ENCODE peak calls at places on chromosomes 6 and 20, in four cellular contexts. One of them, this sample, is unnamed.

GRCh38 chr6:8172510-8172909 is 70.2 kb upstream of the EEF1E1 start:
- DNase-seq in PC-3: no peak
- DNase-seq in gastrocnemius medialis: no peak
- DNase-seq in fibroblast of lung: no peak
- DNase-seq in this sample: no peak

GRCh38 chr6:24755284-24755683 is 19.5 kb upstream of the GMNN start:
- DNase-seq in PC-3: no peak
- DNase-seq in gastrocnemius medialis: no peak
- DNase-seq in fibroblast of lung: no peak
- DNase-seq in this sample: no peak

GRCh38 chr20:10609276-10609675 is 64.5 kb downstream of the JAG1 start:
- DNase-seq in PC-3: no peak
- DNase-seq in gastrocnemius medialis: peak; percentile 51
- DNase-seq in fibroblast of lung: peak; percentile 75
- DNase-seq in this sample: no peak

GRCh38 chr6:155913816-155914215 is 458.2 kb upstream of the NOX3 start:
- DNase-seq in PC-3: no peak
- DNase-seq in gastrocnemius medialis: no peak
- DNase-seq in fibroblast of lung: no peak
- DNase-seq in this sample: no peak

GRCh38 chr6:67914419-67914818 is 720.7 kb upstream of the ADGRB3 start:
- DNase-seq in PC-3: no peak
- DNase-seq in gastrocnemius medialis: no peak
- DNase-seq in fibroblast of lung: peak; percentile 5
- DNase-seq in this sample: no peak

GRCh38 chr6:36956111-36956820 is 1.7 kb downstream of the PI16 start:
- DNase-seq in PC-3: peak; percentile 81
- DNase-seq in gastrocnemius medialis: no peak
- DNase-seq in fibroblast of lung: no peak
- DNase-seq in this sample: peak; percentile 51

GRCh38 chr20:58547527-58548475 is 32.6 kb upstream of the APCDD1L start:
- DNase-seq in PC-3: peak; percentile 63
- DNase-seq in gastrocnemius medialis: no peak
- DNase-seq in fibroblast of lung: peak; percentile 89
- DNase-seq in this sample: peak; percentile 43

GRCh38 chr6:169253745-169254238 is at the start of gene THBS2:
- DNase-seq in PC-3: no peak
- DNase-seq in gastrocnemius medialis: no peak
- DNase-seq in fibroblast of lung: peak; percentile 97
- DNase-seq in this sample: peak; percentile 46

GRCh38 chr6:89270951-89271721 is 44.0 kb downstream of the GABRR2 start:
- DNase-seq in PC-3: no peak
- DNase-seq in gastrocnemius medialis: no peak
- DNase-seq in fibroblast of lung: no peak
- DNase-seq in this sample: no peak

GRCh38 chr6:16471222-16471784 is 232.9 kb downstream of the GMPR start:
- DNase-seq in PC-3: no peak
- DNase-seq in gastrocnemius medialis: no peak
- DNase-seq in fibroblast of lung: peak; percentile 43
- DNase-seq in this sample: no peak

GRCh38 chr20:2130668-2131067 is 29.0 kb downstream of the STK35 start:
- DNase-seq in PC-3: no peak
- DNase-seq in gastrocnemius medialis: no peak
- DNase-seq in fibroblast of lung: peak; percentile 24
- DNase-seq in this sample: no peak

GRCh38 chr6:6395581-6396197 is 75.2 kb upstream of the F13A1 start:
- DNase-seq in PC-3: no peak
- DNase-seq in gastrocnemius medialis: no peak
- DNase-seq in fibroblast of lung: no peak
- DNase-seq in this sample: no peak

GRCh38 chr6:113560908-113561307 is 296.2 kb upstream of the MARCKS start:
- DNase-seq in PC-3: peak; percentile 81
- DNase-seq in gastrocnemius medialis: no peak
- DNase-seq in fibroblast of lung: peak; percentile 94
- DNase-seq in this sample: peak; percentile 49

GRCh38 chr6:101195581-101195980 is 197.9 kb upstream of the GRIK2 start:
- DNase-seq in PC-3: peak; percentile 4
- DNase-seq in gastrocnemius medialis: no peak
- DNase-seq in fibroblast of lung: peak; percentile 35
- DNase-seq in this sample: no peak

GRCh38 chr6:87407896-87408720 is at the start of gene CFAP206:
- DNase-seq in PC-3: peak; percentile 71
- DNase-seq in gastrocnemius medialis: peak; percentile 58
- DNase-seq in fibroblast of lung: peak; percentile 79
- DNase-seq in this sample: peak; percentile 90

GRCh38 chr6:37630281-37630799 is 67.3 kb downstream of the MDGA1 start:
- DNase-seq in PC-3: peak; percentile 98
- DNase-seq in gastrocnemius medialis: peak; percentile 19
- DNase-seq in fibroblast of lung: peak; percentile 100
- DNase-seq in this sample: peak; percentile 95

GRCh38 chr6:132072271-132072670 is 121.1 kb upstream of the CCN2 start:
- DNase-seq in PC-3: no peak
- DNase-seq in gastrocnemius medialis: no peak
- DNase-seq in fibroblast of lung: no peak
- DNase-seq in this sample: no peak

GRCh38 chr20:49964964-49965780 is 17.6 kb upstream of the SNAI1 start:
- DNase-seq in PC-3: peak; percentile 69
- DNase-seq in gastrocnemius medialis: no peak
- DNase-seq in fibroblast of lung: peak; percentile 15
- DNase-seq in this sample: peak; percentile 60

GRCh38 chr6:45021652-45022051 is 306.5 kb upstream of the RUNX2 start:
- DNase-seq in PC-3: peak; percentile 27
- DNase-seq in gastrocnemius medialis: no peak
- DNase-seq in fibroblast of lung: peak; percentile 34
- DNase-seq in this sample: no peak

GRCh38 chr6:2911171-2911570 is 8.1 kb upstream of the SERPINB9 start:
- DNase-seq in PC-3: no peak
- DNase-seq in gastrocnemius medialis: no peak
- DNase-seq in fibroblast of lung: no peak
- DNase-seq in this sample: no peak

GRCh38 chr6:33627876-33628275 is 6.8 kb downstream of the ITPR3 start:
- DNase-seq in PC-3: no peak
- DNase-seq in gastrocnemius medialis: no peak
- DNase-seq in fibroblast of lung: no peak
- DNase-seq in this sample: no peak

GRCh38 chr6:93779086-93779858 is 359.9 kb upstream of the EPHA7 start:
- DNase-seq in PC-3: no peak
- DNase-seq in gastrocnemius medialis: no peak
- DNase-seq in fibroblast of lung: peak; percentile 34
- DNase-seq in this sample: no peak

GRCh38 chr6:22017272-22017671 is 279.6 kb downstream of the PRL start:
- DNase-seq in PC-3: no peak
- DNase-seq in gastrocnemius medialis: no peak
- DNase-seq in fibroblast of lung: no peak
- DNase-seq in this sample: no peak

DNA sequence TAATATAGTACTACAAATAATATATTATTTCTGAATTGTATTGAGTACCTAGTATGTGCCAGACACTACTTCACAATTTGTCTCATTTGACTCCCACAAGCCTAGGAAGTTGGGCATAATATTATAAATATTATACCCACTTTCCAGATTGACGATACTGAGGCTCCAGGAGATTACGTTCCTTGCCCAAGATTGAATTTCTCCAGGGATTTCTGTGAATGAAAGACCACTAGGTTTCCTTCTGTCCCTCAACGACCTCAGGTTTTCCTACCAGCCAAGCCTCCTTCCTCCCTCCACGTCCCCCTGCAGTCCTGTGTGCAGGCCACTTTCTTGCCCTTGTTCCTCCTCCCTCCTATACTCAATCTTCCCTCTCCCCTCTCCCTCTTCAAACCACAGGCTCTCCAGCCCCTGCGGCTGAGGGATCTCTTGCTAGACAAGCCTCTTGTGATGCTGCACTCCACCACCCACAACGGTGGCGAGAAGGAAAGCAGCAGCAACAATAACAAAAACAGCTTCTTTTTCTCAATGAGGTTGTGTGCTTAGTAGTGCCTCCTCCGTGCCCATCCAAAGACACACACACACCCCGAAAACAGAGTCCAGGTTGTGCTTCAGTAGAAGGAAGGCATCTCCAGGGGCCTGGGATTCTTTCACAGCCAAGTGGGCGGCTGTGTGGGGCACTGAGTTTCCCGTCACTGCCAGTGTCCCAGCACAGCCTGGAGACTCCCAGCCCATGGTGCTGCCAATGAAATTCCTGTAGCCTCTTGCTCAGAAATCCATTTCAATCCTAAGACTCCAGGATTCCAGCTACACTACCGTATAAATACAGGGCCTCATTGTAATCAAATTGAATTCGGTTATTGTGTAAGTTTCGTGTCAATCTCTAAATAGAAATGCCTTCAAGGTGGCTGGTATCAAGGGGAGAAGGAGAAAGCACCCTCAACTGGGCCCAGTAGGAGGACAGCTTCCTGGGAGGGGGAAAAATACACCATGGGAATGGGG is 94.4 kb downstream of the NCR2 start:
- DNase-seq in PC-3: no peak
- DNase-seq in gastrocnemius medialis: no peak
- DNase-seq in fibroblast of lung: peak; percentile 20
- DNase-seq in this sample: no peak
- H3K27ac ChIP-seq in PC-3: no peak overlapping the region
- H3K27ac ChIP-seq in gastrocnemius medialis: peak overlapping the region; percentile 13
- H3K27ac ChIP-seq in fibroblast of lung: no peak overlapping the region
- H3K27ac ChIP-seq in this sample: no peak overlapping the region

GRCh38 chr6:99151634-99152344 is 197.7 kb downstream of the FAXC start:
- DNase-seq in PC-3: peak; percentile 60
- DNase-seq in gastrocnemius medialis: no peak
- DNase-seq in fibroblast of lung: peak; percentile 23
- DNase-seq in this sample: peak; percentile 33
- TF ChIP-seq CTCF in PC-3: peak; percentile 70
- TF ChIP-seq CTCF in gastrocnemius medialis: no peak
- TF ChIP-seq CTCF in fibroblast of lung: peak; percentile 40
- TF ChIP-seq CTCF in this sample: peak; percentile 44

DNA sequence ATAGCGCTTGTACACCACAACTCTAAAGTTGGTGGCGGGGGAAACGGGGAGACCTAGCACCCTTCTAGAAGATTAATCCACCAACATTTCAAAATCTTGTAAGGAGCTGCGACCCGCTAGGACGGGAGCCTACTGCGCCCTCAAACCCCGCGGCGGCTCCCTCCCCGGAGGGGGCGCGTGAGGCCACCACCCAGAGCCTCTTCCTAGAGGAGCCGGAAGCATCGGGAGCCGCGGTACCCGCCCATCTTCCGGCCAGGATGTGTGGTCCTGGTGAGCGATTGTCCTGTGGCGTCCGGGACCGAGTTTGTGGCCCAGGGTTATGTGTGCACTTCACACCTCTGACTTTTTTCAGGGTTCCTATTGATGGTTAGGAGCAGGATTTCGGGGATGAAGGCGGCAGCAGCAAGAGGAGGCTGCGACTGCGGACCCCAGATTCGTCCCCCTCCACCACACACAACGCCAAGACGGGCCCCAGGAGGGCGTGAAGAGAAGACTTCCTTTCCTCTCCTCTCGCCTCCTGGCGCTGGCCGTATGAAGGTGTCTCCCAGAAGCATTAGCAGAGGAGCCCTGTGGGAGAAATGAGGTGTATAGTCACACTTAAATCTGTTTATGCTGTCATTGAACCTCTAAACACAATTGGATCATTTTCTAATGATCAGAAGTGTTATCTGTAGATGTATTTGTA is 10.7 kb downstream of the ZNF165 start:
- DNase-seq in PC-3: no peak
- DNase-seq in gastrocnemius medialis: no peak
- DNase-seq in fibroblast of lung: no peak
- DNase-seq in this sample: no peak
- H3K27ac ChIP-seq in PC-3: no peak overlapping the region
- H3K27ac ChIP-seq in gastrocnemius medialis: no peak overlapping the region
- H3K27ac ChIP-seq in fibroblast of lung: no peak overlapping the region
- H3K27ac ChIP-seq in this sample: no peak overlapping the region

DNA sequence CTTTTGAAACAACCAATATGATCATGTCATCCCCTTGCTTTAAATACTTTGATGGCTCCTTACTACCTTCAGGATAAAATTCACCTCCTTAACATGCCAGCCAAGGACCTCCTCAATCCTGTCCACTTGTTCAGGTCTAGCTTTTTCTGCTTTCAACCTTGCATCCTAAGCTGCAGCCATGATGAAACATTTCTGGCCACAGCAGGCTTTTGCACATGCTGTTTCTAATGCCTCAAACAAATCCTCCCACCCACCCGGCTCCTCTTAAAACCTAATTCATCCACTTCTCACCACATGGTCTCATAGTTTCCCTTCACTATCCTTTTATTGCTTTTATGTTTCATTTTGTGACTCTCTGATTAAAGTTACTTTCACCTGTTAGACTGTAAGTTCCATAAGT is 124.6 kb downstream of the MYB start:
- DNase-seq in PC-3: no peak
- DNase-seq in gastrocnemius medialis: no peak
- DNase-seq in fibroblast of lung: no peak
- DNase-seq in this sample: no peak
- TF ChIP-seq CTCF in PC-3: no peak
- TF ChIP-seq CTCF in gastrocnemius medialis: no peak
- TF ChIP-seq CTCF in fibroblast of lung: no peak
- TF ChIP-seq CTCF in this sample: no peak

GRCh38 chr6:815348-815738 is 122.4 kb upstream of the EXOC2 start:
- DNase-seq in PC-3: no peak
- DNase-seq in gastrocnemius medialis: no peak
- DNase-seq in fibroblast of lung: no peak
- DNase-seq in this sample: no peak
- H3K27ac ChIP-seq in PC-3: no peak overlapping the region
- H3K27ac ChIP-seq in gastrocnemius medialis: no peak overlapping the region
- H3K27ac ChIP-seq in fibroblast of lung: no peak overlapping the region
- H3K27ac ChIP-seq in this sample: no peak overlapping the region

GRCh38 chr6:26575494-26575939 is 21.2 kb upstream of the ABT1 start:
- DNase-seq in PC-3: no peak
- DNase-seq in gastrocnemius medialis: no peak
- DNase-seq in fibroblast of lung: peak; percentile 51
- DNase-seq in this sample: no peak
- TF ChIP-seq CTCF in PC-3: no peak
- TF ChIP-seq CTCF in gastrocnemius medialis: no peak
- TF ChIP-seq CTCF in fibroblast of lung: no peak
- TF ChIP-seq CTCF in this sample: no peak

GRCh38 chr20:37295595-37295994 is 6.1 kb downstream of the MANBAL start:
- DNase-seq in PC-3: peak; percentile 50
- DNase-seq in gastrocnemius medialis: no peak
- DNase-seq in fibroblast of lung: peak; percentile 49
- DNase-seq in this sample: peak; percentile 97
- H3K27ac ChIP-seq in PC-3: peak overlapping the region; percentile 84
- H3K27ac ChIP-seq in gastrocnemius medialis: peak overlapping the region; percentile 4
- H3K27ac ChIP-seq in fibroblast of lung: peak overlapping the region; percentile 59
- H3K27ac ChIP-seq in this sample: peak overlapping the region; percentile 93